ENCODE peak calls at places on chromosomes 13 and 19, in ten cellular contexts. I is sigmoid colon, W is endothelial cell of umbilical vein, X is esophagus muscularis mucosa, T is spleen, A is transverse colon, F is H1, B is upper lobe of left lung, C is breast epithelium, Z is HepG2. P is an unnamed sample.

GRCh38 chr13:61685683-61686013 is 270.0 kb upstream of the PCDH20 start:
- DNase-seq in T (no peak), I (no peak), C (no peak), B (no peak), X (no peak), Z (peak; percentile 34), F (no peak), A (no peak), W (no peak), P (no peak)

GRCh38 chr19:33194527-33194883 is 375 bp downstream of the LRP3 start:
- DNase-seq in X (no peak), B (peak; percentile 89), W (no peak), Z (no peak), I (no peak), C (no peak), T (no peak), A (no peak), F (no peak), P (no peak)

GRCh38 chr19:33622809-33623511 is 1.2 kb downstream of the CHST8 start:
- DNase-seq in Z (no peak), W (no peak), C (no peak), F (no peak), I (no peak), T (no peak), X (no peak), A (no peak), B (peak; percentile 74), P (no peak)

GRCh38 chr19:12841094-12841493 is 2.8 kb downstream of the MAST1 start:
- DNase-seq in A (no peak), X (no peak), B (peak; percentile 80), T (no peak), Z (no peak), I (no peak), F (peak; percentile 94), W (no peak), C (no peak), P (no peak)

GRCh38 chr13:98649861-98650260 is 73.0 kb upstream of the STK24 start:
- DNase-seq in X (no peak), F (no peak), Z (no peak), T (no peak), A (no peak), C (no peak), W (no peak), B (no peak), I (no peak), P (no peak)

GRCh38 chr13:80850771-80851170 is 509.8 kb upstream of the SPRY2 start:
- DNase-seq in B (no peak), Z (no peak), T (no peak), A (no peak), X (no peak), C (no peak), F (no peak), W (no peak), I (no peak), P (no peak)

GRCh38 chr19:11453468-11454341 is 18.3 kb downstream of the PRKCSH start:
- DNase-seq in W (no peak), C (no peak), T (no peak), X (no peak), Z (no peak), F (no peak), I (no peak), B (no peak), A (no peak), P (no peak)

GRCh38 chr19:40721140-40721486 is 4.2 kb downstream of the ITPKC start:
- DNase-seq in X (no peak), A (no peak), B (no peak), Z (no peak), C (no peak), I (no peak), F (no peak), T (no peak), W (peak; percentile 8), P (no peak)

GRCh38 chr19:57587529-57587928 is 3.6 kb downstream of the ZIK1 start:
- DNase-seq in T (no peak), F (no peak), X (no peak), I (no peak), A (no peak), Z (no peak), C (no peak), B (no peak), W (no peak), P (no peak)

GRCh38 chr19:13149628-13150186 is 468 bp downstream of the STX10 start:
- DNase-seq in F (no peak), B (peak; percentile 92), Z (peak; percentile 37), A (peak; percentile 68), I (peak; percentile 84), X (no peak), W (peak; percentile 61), C (no peak), T (peak; percentile 94), P (peak; percentile 78)

DNA sequence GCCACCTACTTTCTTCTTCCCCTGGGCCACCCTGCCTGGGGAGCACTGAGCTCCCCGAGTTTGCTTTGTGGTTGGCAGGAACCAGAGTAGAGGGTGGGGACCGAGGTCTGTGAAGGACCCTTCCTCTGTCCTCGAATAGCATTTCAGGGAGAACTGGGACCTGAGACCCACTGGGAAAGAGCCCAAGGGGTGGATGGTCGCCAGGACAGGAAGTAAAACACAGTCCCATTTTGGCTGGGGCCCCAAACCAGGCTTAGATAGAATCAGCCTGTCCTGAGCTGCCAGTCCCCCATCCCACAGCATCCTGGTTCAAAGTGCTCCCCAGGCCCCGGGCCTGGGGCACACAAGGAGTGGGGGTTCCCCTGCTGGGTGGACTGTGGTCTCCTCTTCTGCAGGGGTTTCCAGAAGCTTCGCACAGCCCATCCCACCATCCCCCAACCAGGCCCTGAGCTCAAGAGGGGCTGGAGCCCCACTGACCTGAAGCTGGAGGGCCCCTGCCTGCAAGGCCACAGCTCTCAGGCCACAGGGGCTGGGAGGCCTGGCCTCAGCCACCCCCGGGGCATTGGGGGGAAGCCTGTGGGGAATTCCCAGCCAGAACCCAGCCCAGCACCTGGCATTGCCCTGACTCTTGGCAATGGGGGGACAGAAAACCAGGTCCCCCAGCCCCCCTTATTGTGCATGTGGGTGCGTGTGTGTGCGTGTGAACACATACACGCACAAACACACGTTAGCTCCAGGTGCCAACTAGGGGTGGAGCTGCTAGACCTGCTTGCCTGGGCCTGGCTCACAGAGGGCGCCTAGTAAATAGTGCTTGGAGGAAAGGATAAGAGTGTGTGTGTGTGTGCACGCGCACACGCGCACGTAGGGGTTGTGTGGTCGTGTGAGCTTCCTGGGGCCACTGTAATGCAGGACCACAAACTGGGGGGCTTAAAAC is 994 bp upstream of the MKNK2 start:
- DNase-seq in W (no peak), F (no peak), T (peak; percentile 85), Z (no peak), C (no peak), I (peak; percentile 92), A (peak; percentile 73), B (no peak), X (no peak), P (peak; percentile 83)
- H3K4me1 ChIP-seq in W (peaks cover 28% of the 10 kb centered on the region), F (peaks cover 10% of the 10 kb centered on the region), T (peaks cover 69% of the 10 kb centered on the region), Z (peaks cover 83% of the 10 kb centered on the region), C (peaks cover 44% of the 10 kb centered on the region), I (peaks cover 64% of the 10 kb centered on the region), A (peaks cover 68% of the 10 kb centered on the region), B (peaks cover 74% of the 10 kb centered on the region), X (peaks cover 65% of the 10 kb centered on the region), P (peaks cover 83% of the 10 kb centered on the region)

GRCh38 chr13:97127842-97128241 is 94.3 kb upstream of the MBNL2 start:
- DNase-seq in W (no peak), Z (peak; percentile 40), C (no peak), B (no peak), X (no peak), I (no peak), F (no peak), A (no peak), T (no peak), P (no peak)

GRCh38 chr13:97122381-97122996 is 99.6 kb upstream of the MBNL2 start:
- DNase-seq in X (no peak), Z (no peak), B (no peak), I (no peak), T (no peak), W (peak; percentile 72), C (no peak), A (no peak), F (no peak), P (no peak)

GRCh38 chr13:97125810-97126738 is 96.1 kb upstream of the MBNL2 start:
- DNase-seq in W (no peak), C (no peak), B (peak; percentile 17), X (no peak), T (no peak), A (no peak), Z (no peak), I (peak; percentile 78), F (no peak), P (no peak)

GRCh38 chr13:97124237-97124636 is 97.9 kb upstream of the MBNL2 start:
- DNase-seq in B (no peak), T (no peak), W (no peak), X (no peak), Z (no peak), C (no peak), A (no peak), F (no peak), I (no peak), P (no peak)

GRCh38 chr13:97125051-97125809 is 96.9 kb upstream of the MBNL2 start:
- DNase-seq in W (no peak), C (no peak), T (no peak), A (no peak), X (no peak), Z (peak; percentile 17), B (no peak), F (no peak), I (peak; percentile 75), P (peak; percentile 82)
- TF ChIP-seq POLR2AphosphoS5 in W (no peak), C (no peak), T (no peak), A (no peak), X (peak; percentile 17), Z (no peak), B (no peak), F (no peak), I (no peak), P (no peak)

GRCh38 chr19:6501740-6502648 is at the start of gene TUBB4A:
- DNase-seq in Z (no peak), B (peak; percentile 86), W (no peak), T (peak; percentile 86), X (no peak), I (no peak), A (peak; percentile 28), C (no peak), F (no peak), P (no peak)
- TF ChIP-seq POLR2A in Z (no peak), B (no peak), W (no peak), T (no peak), X (no peak), I (no peak), A (no peak), C (no peak), F (no peak), P (no peak)

GRCh38 chr19:43599635-43600295 is 3.4 kb downstream of the ZNF576 start:
- DNase-seq in B (no peak), F (no peak), A (no peak), T (no peak), X (no peak), I (no peak), Z (no peak), C (no peak), W (no peak), P (no peak)
- H3K4me1 ChIP-seq in B (peaks cover 15% of the 10 kb centered on the region), F (peaks cover 2% of the 10 kb centered on the region), A (peaks cover 24% of the 10 kb centered on the region), T (peaks cover 19% of the 10 kb centered on the region), X (peaks cover 18% of the 10 kb centered on the region), I (peaks cover 19% of the 10 kb centered on the region), Z (peaks cover 11% of the 10 kb centered on the region), C (peaks cover 13% of the 10 kb centered on the region), W (peaks cover 19% of the 10 kb centered on the region), P (peaks cover 22% of the 10 kb centered on the region)

P was measured in suprapubic skin.